ENCODE peak calls at places on chromosomes 3 and 15, in eight cellular contexts. J, L, B, X, F, A, V and O are unnamed samples. For H3K4me1, the result is how much of the 10 kb centered on the place peaks cover.

GRCh38 chr3:160097478-160097877 is 108.8 kb downstream of the IL12A start:
- DNase-seq in L (no peak), V (no peak), X (no peak), F (no peak), B (no peak), A (no peak), J (no peak), O (no peak)

GRCh38 chr3:70374179-70374578 is 61.7 kb upstream of the MDFIC2 start:
- DNase-seq in V (no peak), F (no peak), J (no peak), X (peak), A (no peak), B (no peak), L (no peak), O (no peak)

GRCh38 chr15:25242957-25243799 is 195.6 kb downstream of the UBE3A start:
- DNase-seq in F (peak), B (no peak), J (peak), X (no peak), A (peak), V (peak), L (no peak), O (peak)

GRCh38 chr15:78681306-78682012 is 40.4 kb upstream of the CHRNB4 start:
- DNase-seq in J (no peak), L (no peak), A (no peak), F (peak), V (no peak), X (no peak), B (no peak), O (no peak)

GRCh38 chr3:48016336-48016973 is at the start of gene MAP4:
- DNase-seq in A (no peak), V (no peak), X (peak), L (no peak), B (no peak), F (no peak), J (peak), O (no peak)

GRCh38 chr3:197317250-197317963 is 19.0 kb upstream of the DLG1 start:
- DNase-seq in F (no peak), V (no peak), X (no peak), L (no peak), J (peak), A (no peak), B (no peak), O (no peak)

GRCh38 chr15:62241135-62241770 is 76.2 kb upstream of the C2CD4B start:
- DNase-seq in A (no peak), X (peak), B (peak), J (no peak), L (no peak), F (peak), V (no peak), O (no peak)

GRCh38 chr15:89783111-89783860 is 7.2 kb downstream of the MESP2 start:
- DNase-seq in J (no peak), V (peak), B (peak), L (no peak), A (no peak), X (no peak), F (peak), O (no peak)

GRCh38 chr3:98741121-98741716 is 21.9 kb upstream of the ST3GAL6 start:
- DNase-seq in J (no peak), L (no peak), V (no peak), F (no peak), B (no peak), A (no peak), X (peak), O (no peak)

GRCh38 chr3:89098964-89099585 is 8.3 kb upstream of the EPHA3 start:
- DNase-seq in L (no peak), F (peak), X (peak), V (no peak), A (no peak), J (no peak), B (peak), O (peak)

GRCh38 chr3:116005404-116005803 is 382.1 kb downstream of the GAP43 start:
- DNase-seq in J (no peak), L (peak), A (no peak), X (peak), V (peak), B (no peak), F (peak), O (no peak)

GRCh38 chr15:79872358-79873017 is 24.3 kb downstream of the MTHFS start:
- DNase-seq in X (peak), B (no peak), A (no peak), J (no peak), F (no peak), L (no peak), V (peak), O (no peak)

GRCh38 chr15:25805006-25805405 is 58.1 kb downstream of the ATP10A start:
- DNase-seq in L (no peak), J (no peak), A (no peak), X (no peak), F (no peak), V (peak), B (no peak), O (peak)

GRCh38 chr3:157354722-157355121 is 81.9 kb upstream of the PTX3 start:
- DNase-seq in V (no peak), B (peak), A (no peak), J (no peak), L (no peak), X (peak), F (no peak), O (no peak)

GRCh38 chr3:67017211-67017610 is 19.1 kb downstream of the KBTBD8 start:
- DNase-seq in J (no peak), V (no peak), B (no peak), A (no peak), F (no peak), L (no peak), X (no peak), O (no peak)

GRCh38 chr3:74614133-74614967 is at the start of gene CNTN3:
- DNase-seq in J (no peak), V (peak), A (peak), L (no peak), B (peak), F (peak), X (no peak), O (peak)

GRCh38 chr15:36905908-36906307 is 194.4 kb downstream of the MEIS2 start:
- DNase-seq in V (no peak), A (no peak), B (no peak), L (no peak), F (no peak), J (no peak), X (no peak), O (no peak)

GRCh38 chr3:45580142-45580541 is 14.4 kb upstream of the LIMD1 start:
- DNase-seq in B (no peak), F (no peak), J (no peak), X (no peak), A (no peak), L (no peak), V (no peak), O (no peak)

GRCh38 chr3:67000006-67000405 is 1.9 kb downstream of the KBTBD8 start:
- DNase-seq in L (no peak), B (no peak), J (no peak), X (no peak), A (no peak), F (no peak), V (no peak), O (no peak)

GRCh38 chr15:83685864-83686263 is 31.9 kb downstream of the ADAMTSL3 start:
- DNase-seq in J (no peak), L (no peak), V (no peak), A (no peak), F (no peak), B (no peak), X (no peak), O (no peak)

GRCh38 chr3:196604548-196604947 is 34.9 kb upstream of the NRROS start:
- DNase-seq in F (no peak), A (no peak), V (no peak), B (no peak), X (no peak), J (no peak), L (no peak), O (no peak)

GRCh38 chr15:47750030-47750739 is 32.9 kb downstream of the SEMA6D start:
- DNase-seq in X (no peak), J (no peak), V (no peak), F (no peak), A (no peak), B (no peak), L (no peak), O (no peak)

GRCh38 chr3:56783644-56784451 is 17.9 kb downstream of the ARHGEF3 start:
- DNase-seq in B (peak), X (peak), J (peak), F (no peak), V (peak), A (no peak), L (peak), O (peak)

GRCh38 chr3:106380232-106380631 is 511.4 kb upstream of the CBLB start:
- DNase-seq in V (no peak), F (no peak), A (no peak), L (no peak), B (no peak), J (no peak), X (no peak), O (no peak)

GRCh38 chr3:31132132-31132769 is 237.8 kb upstream of the GADL1 start:
- DNase-seq in V (no peak), X (peak), B (no peak), J (no peak), L (no peak), A (no peak), F (no peak), O (no peak)

GRCh38 chr3:78751266-78751665 is 1016.5 kb downstream of the ROBO1 start:
- DNase-seq in F (no peak), A (no peak), L (no peak), J (no peak), V (no peak), B (no peak), X (no peak), O (no peak)

GRCh38 chr15:55742927-55743614 is at the start of gene PRTG:
- DNase-seq in F (peak), A (peak), B (peak), X (peak), L (peak), V (peak), J (peak), O (peak)

GRCh38 chr15:69060744-69061143 is 46.2 kb downstream of the NOX5 start:
- DNase-seq in X (no peak), L (no peak), J (no peak), V (no peak), F (no peak), A (no peak), B (no peak), O (no peak)

GRCh38 chr15:41487376-41487775 is 6.3 kb upstream of the ITPKA start:
- DNase-seq in X (no peak), A (no peak), B (peak), F (no peak), J (no peak), L (no peak), V (no peak), O (no peak)

GRCh38 chr3:16741890-16742289 is 136.7 kb upstream of the DAZL start:
- DNase-seq in F (no peak), L (peak), B (no peak), X (no peak), V (peak), J (peak), A (no peak), O (no peak)

DNA sequence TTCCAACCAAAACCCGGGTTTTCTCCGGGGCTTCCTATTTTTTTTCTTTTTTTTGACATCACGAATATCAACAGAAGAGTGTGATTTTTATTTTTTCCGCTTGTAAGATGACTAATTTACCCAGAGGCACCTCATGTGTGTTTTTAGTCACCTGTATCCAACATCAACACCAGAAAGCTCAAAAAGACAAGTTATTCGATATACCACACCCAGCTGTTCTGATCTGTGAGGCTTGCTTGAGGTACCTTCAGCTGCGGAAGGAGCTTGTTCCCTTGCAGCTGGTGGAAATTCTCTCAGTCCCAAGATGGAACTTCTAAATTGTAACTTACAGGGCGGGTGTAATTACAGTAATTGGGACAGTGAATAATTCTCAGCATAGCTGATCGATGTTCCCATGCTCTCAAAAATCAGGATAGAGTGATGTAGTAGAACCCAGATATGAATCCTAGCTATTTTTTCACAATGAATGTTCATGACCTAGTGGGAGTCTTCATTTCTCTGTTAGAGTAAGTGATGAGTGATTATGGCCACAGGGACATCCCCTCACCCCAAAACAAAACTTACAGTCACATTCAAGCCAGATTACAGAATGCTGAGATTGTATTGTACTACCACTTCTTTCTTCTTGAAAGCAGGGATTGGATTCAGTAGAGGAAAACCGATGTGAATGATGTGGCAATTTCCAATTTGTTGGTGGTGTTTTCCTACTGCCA is 232.1 kb downstream of the AGBL1 start:
- DNase-seq in F (no peak), A (no peak), J (no peak), L (no peak), X (no peak), B (no peak), V (no peak), O (no peak)
- H3K4me1 ChIP-seq in F (under half), A (under half), J (under half), L (under half), X (under half), B (under half), V (under half), O (under half)

GRCh38 chr3:141277451-141277850 is 45.8 kb downstream of the PXYLP1 start:
- DNase-seq in B (no peak), V (no peak), A (no peak), F (no peak), L (no peak), X (no peak), J (no peak), O (no peak)
- H3K4me1 ChIP-seq in B (under half), V (under half), A (under half), F (under half), L (under half), X (under half), J (under half), O (under half)

GRCh38 chr15:51547656-51548055 is 74.9 kb downstream of the DMXL2 start:
- DNase-seq in J (no peak), X (no peak), V (no peak), L (no peak), A (no peak), F (no peak), B (no peak), O (no peak)
- H3K4me1 ChIP-seq in J (under half), X (under half), V (under half), L (under half), A (under half), F (under half), B (under half), O (under half)

DNA sequence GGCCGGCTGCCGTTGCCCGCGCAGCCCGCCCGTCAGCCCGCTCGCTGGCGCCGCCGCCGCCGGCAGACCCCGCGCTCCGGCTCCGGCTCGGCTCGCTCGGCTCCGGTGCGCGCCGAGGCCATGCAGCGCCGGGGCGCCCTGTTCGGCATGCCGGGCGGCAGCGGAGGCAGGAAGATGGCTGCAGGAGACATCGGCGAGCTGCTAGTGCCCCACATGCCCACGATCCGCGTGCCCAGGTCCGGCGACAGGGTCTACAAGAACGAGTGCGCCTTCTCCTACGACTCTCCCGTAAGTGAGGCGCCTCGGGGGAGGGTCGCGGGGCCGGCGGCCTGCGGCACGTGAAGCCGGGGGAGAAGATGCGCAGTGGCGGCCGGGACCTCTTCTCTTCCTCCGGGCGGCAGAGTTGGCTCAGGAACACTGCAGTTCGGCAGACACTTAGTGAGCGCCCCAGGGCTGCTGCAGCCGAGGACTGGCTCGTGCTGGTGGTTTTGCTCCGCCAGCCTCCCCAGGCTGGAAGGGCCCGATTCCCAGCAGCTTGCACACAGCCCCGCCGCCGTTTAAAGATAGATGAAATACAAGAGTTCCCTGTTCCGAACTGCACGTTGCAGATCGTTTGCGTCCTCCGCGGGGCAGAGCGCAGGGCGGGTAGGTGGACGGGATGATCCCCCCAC is 401 bp downstream of the USP13 start:
- DNase-seq in A (peak), B (peak), J (peak), X (peak), L (peak), V (peak), F (peak), O (peak)
- H3K4me1 ChIP-seq in A (under half), B (under half), J (under half), X (under half), L (under half), V (under half), F (under half), O (under half)

DNA sequence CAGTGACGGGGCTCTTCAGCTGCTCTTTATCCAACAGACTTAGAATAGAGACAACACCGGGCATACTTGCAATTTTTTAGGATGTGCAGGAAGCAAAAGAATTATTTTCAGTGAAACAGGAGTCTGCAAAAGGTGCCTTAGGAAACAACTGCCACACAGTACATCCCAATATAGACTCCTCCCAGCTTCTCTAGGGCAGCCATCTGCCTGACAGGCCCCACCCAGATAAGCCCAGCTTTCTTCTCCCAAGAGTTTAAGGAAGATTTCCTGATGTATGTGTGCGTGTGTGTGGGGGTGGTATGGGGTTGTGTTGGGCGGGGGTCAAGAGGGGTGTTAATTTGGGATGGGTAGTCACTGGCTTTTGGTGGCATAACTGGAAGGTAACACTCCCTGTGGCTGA is 21.5 kb downstream of the MAP2K1 start:
- DNase-seq in L (no peak), F (no peak), B (no peak), A (no peak), V (no peak), J (no peak), X (no peak), O (no peak)
- H3K4me1 ChIP-seq in L (half or more), F (under half), B (under half), A (under half), V (under half), J (under half), X (under half), O (under half)

GRCh38 chr3:40397129-40397528 is 10.1 kb downstream of the ENTPD3 start:
- DNase-seq in V (no peak), F (no peak), A (no peak), L (no peak), B (no peak), J (no peak), X (no peak), O (no peak)

GRCh38 chr3:40397912-40398311 is 10.9 kb downstream of the ENTPD3 start:
- DNase-seq in X (no peak), B (no peak), J (no peak), F (no peak), L (no peak), A (no peak), V (no peak), O (no peak)

GRCh38 chr3:40398346-40398745 is 11.4 kb downstream of the ENTPD3 start:
- DNase-seq in X (no peak), L (no peak), V (no peak), F (no peak), J (no peak), A (no peak), B (no peak), O (no peak)

DNA sequence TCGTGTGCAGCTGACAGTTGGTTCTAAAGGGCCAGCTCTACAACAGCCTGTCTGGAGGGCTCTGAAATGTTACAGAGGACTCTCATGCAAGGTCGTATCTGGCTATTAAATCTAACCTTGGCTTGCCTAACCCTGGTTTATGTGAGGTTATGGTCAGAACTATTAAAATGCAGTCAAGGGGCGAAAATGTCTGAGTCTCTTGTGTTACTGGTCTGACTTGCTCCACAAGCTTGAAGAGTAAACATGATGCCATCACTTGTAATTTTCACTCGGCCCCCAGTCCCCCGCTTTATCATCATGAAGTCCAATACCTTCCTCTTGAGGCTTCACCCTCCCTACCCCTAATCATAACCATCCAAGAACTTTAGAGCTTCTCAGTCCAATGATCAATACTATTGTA is 9.4 kb downstream of the ENTPD3 start:
- DNase-seq in X (no peak), A (no peak), B (no peak), J (no peak), V (no peak), F (no peak), L (no peak), O (no peak)
- H3K4me1 ChIP-seq in X (under half), A (under half), B (under half), J (under half), V (under half), F (under half), L (under half), O (under half)

DNA sequence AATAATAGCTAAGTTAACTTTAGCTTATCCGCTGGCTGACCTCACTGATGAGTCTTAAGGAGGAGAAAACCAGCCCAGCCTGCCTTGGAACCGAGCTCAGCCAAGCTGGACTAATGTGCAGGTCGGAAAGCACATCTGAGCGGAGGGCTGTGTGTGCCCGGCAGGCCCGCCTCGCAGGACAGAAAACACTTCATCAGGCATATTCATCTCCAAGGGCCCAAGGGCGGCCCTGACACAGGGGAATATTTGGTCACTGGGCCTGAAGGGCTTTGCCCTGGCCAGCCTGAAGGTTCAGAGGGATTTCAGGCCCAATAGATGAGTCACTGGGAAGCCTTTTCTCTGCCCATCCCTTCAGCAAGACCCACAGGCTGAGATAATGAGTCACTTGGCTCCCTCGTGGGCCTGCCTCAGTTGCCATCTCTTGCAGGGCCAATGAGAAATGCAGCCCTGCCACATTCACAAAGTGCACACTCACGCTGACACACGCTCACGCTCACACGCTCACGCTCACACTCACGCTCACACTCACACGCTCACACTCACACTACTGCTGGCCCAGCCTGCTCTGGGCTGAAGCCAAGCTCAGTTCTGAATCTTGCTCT is 75.0 kb downstream of the SLC12A8 start:
- DNase-seq in F (no peak), J (no peak), X (peak), B (no peak), L (no peak), A (no peak), V (no peak), O (no peak)
- H3K4me1 ChIP-seq in F (under half), J (under half), X (under half), B (under half), L (under half), A (under half), V (under half), O (under half)

GRCh38 chr15:40111888-40112287 is 3.2 kb upstream of the BMF start:
- DNase-seq in A (no peak), X (no peak), B (no peak), J (no peak), L (no peak), F (no peak), V (no peak), O (no peak)
- H3K4me1 ChIP-seq in A (under half), X (under half), B (under half), J (under half), L (under half), F (under half), V (under half), O (under half)